ENCODE peak calls at places on chromosomes 13 and 19, in nine cellular contexts. One of them, this sample, is unnamed. For H3K27me3, the result is how much of the 10 kb centered on the place peaks cover.

GRCh38 chr13:50410921-50411712 is 395.9 kb downstream of the KCNRG start:
- DNase-seq in A673: peak
- DNase-seq in tibial nerve: no peak
- DNase-seq in lower lobe of right lung: no peak
- DNase-seq in bronchial epithelial cell: peak
- DNase-seq in CD4-positive, alpha-beta memory T cell: no peak
- DNase-seq in GM06990: no peak
- DNase-seq in brain microvascular endothelial cell: peak
- DNase-seq in right cardiac atrium: peak
- DNase-seq in this sample: no peak

GRCh38 chr13:98503175-98504028 is 73.5 kb downstream of the STK24 start:
- DNase-seq in A673: no peak
- DNase-seq in tibial nerve: no peak
- DNase-seq in lower lobe of right lung: no peak
- DNase-seq in bronchial epithelial cell: no peak
- DNase-seq in CD4-positive, alpha-beta memory T cell: no peak
- DNase-seq in GM06990: no peak
- DNase-seq in brain microvascular endothelial cell: no peak
- DNase-seq in right cardiac atrium: no peak
- DNase-seq in this sample: no peak

GRCh38 chr19:29029271-29029670 is 183.7 kb downstream of the UQCRFS1 start:
- DNase-seq in A673: no peak
- DNase-seq in tibial nerve: no peak
- DNase-seq in lower lobe of right lung: no peak
- DNase-seq in bronchial epithelial cell: no peak
- DNase-seq in CD4-positive, alpha-beta memory T cell: no peak
- DNase-seq in GM06990: no peak
- DNase-seq in brain microvascular endothelial cell: no peak
- DNase-seq in right cardiac atrium: no peak
- DNase-seq in this sample: no peak

GRCh38 chr19:10808937-10809655 is 26.9 kb downstream of the TMED1 start:
- DNase-seq in A673: no peak
- DNase-seq in tibial nerve: no peak
- DNase-seq in lower lobe of right lung: no peak
- DNase-seq in bronchial epithelial cell: peak
- DNase-seq in CD4-positive, alpha-beta memory T cell: peak
- DNase-seq in GM06990: no peak
- DNase-seq in brain microvascular endothelial cell: peak
- DNase-seq in right cardiac atrium: peak
- DNase-seq in this sample: no peak

GRCh38 chr13:46171223-46171622 is 10.8 kb downstream of the LCP1 start:
- DNase-seq in A673: no peak
- DNase-seq in tibial nerve: no peak
- DNase-seq in lower lobe of right lung: no peak
- DNase-seq in bronchial epithelial cell: no peak
- DNase-seq in CD4-positive, alpha-beta memory T cell: no peak
- DNase-seq in GM06990: no peak
- DNase-seq in brain microvascular endothelial cell: no peak
- DNase-seq in right cardiac atrium: no peak
- DNase-seq in this sample: no peak

GRCh38 chr13:79455331-79455730 is 25.6 kb upstream of the NDFIP2 start:
- DNase-seq in A673: no peak
- DNase-seq in tibial nerve: no peak
- DNase-seq in lower lobe of right lung: no peak
- DNase-seq in bronchial epithelial cell: no peak
- DNase-seq in CD4-positive, alpha-beta memory T cell: no peak
- DNase-seq in GM06990: no peak
- DNase-seq in brain microvascular endothelial cell: peak
- DNase-seq in right cardiac atrium: no peak
- DNase-seq in this sample: no peak

GRCh38 chr13:31588331-31588730 is 151.0 kb upstream of the RXFP2 start:
- DNase-seq in A673: no peak
- DNase-seq in tibial nerve: no peak
- DNase-seq in lower lobe of right lung: no peak
- DNase-seq in bronchial epithelial cell: no peak
- DNase-seq in CD4-positive, alpha-beta memory T cell: no peak
- DNase-seq in GM06990: no peak
- DNase-seq in brain microvascular endothelial cell: no peak
- DNase-seq in right cardiac atrium: no peak
- DNase-seq in this sample: no peak

GRCh38 chr13:29978211-29978610 is 127.8 kb upstream of the UBL3 start:
- DNase-seq in A673: no peak
- DNase-seq in tibial nerve: no peak
- DNase-seq in lower lobe of right lung: no peak
- DNase-seq in bronchial epithelial cell: peak
- DNase-seq in CD4-positive, alpha-beta memory T cell: no peak
- DNase-seq in GM06990: no peak
- DNase-seq in brain microvascular endothelial cell: no peak
- DNase-seq in right cardiac atrium: no peak
- DNase-seq in this sample: no peak

GRCh38 chr13:33235078-33235477 is 50.5 kb downstream of the STARD13 start:
- DNase-seq in A673: no peak
- DNase-seq in tibial nerve: no peak
- DNase-seq in lower lobe of right lung: no peak
- DNase-seq in bronchial epithelial cell: no peak
- DNase-seq in CD4-positive, alpha-beta memory T cell: no peak
- DNase-seq in GM06990: no peak
- DNase-seq in brain microvascular endothelial cell: peak
- DNase-seq in right cardiac atrium: no peak
- DNase-seq in this sample: no peak

GRCh38 chr13:39684531-39685137 is 29.2 kb downstream of the COG6 start:
- DNase-seq in A673: peak
- DNase-seq in tibial nerve: no peak
- DNase-seq in lower lobe of right lung: no peak
- DNase-seq in bronchial epithelial cell: peak
- DNase-seq in CD4-positive, alpha-beta memory T cell: peak
- DNase-seq in GM06990: peak
- DNase-seq in brain microvascular endothelial cell: no peak
- DNase-seq in right cardiac atrium: no peak
- DNase-seq in this sample: no peak

GRCh38 chr19:35303357-35303915 is 11.5 kb downstream of the MAG start:
- DNase-seq in A673: no peak
- DNase-seq in tibial nerve: no peak
- DNase-seq in lower lobe of right lung: no peak
- DNase-seq in bronchial epithelial cell: no peak
- DNase-seq in CD4-positive, alpha-beta memory T cell: no peak
- DNase-seq in GM06990: no peak
- DNase-seq in brain microvascular endothelial cell: no peak
- DNase-seq in right cardiac atrium: peak
- DNase-seq in this sample: no peak

GRCh38 chr13:101979825-101980224 is 422.0 kb downstream of the FGF14 start:
- DNase-seq in A673: peak
- DNase-seq in tibial nerve: no peak
- DNase-seq in lower lobe of right lung: no peak
- DNase-seq in bronchial epithelial cell: no peak
- DNase-seq in CD4-positive, alpha-beta memory T cell: no peak
- DNase-seq in GM06990: no peak
- DNase-seq in brain microvascular endothelial cell: no peak
- DNase-seq in right cardiac atrium: no peak
- DNase-seq in this sample: no peak

GRCh38 chr13:45335397-45336024 is 5.5 kb downstream of the TPT1 start:
- DNase-seq in A673: no peak
- DNase-seq in tibial nerve: no peak
- DNase-seq in lower lobe of right lung: no peak
- DNase-seq in bronchial epithelial cell: no peak
- DNase-seq in CD4-positive, alpha-beta memory T cell: no peak
- DNase-seq in GM06990: no peak
- DNase-seq in brain microvascular endothelial cell: no peak
- DNase-seq in right cardiac atrium: no peak
- DNase-seq in this sample: no peak

GRCh38 chr19:31260171-31260933 is 88.9 kb downstream of the TSHZ3 start:
- DNase-seq in A673: no peak
- DNase-seq in tibial nerve: no peak
- DNase-seq in lower lobe of right lung: no peak
- DNase-seq in bronchial epithelial cell: no peak
- DNase-seq in CD4-positive, alpha-beta memory T cell: no peak
- DNase-seq in GM06990: no peak
- DNase-seq in brain microvascular endothelial cell: no peak
- DNase-seq in right cardiac atrium: no peak
- DNase-seq in this sample: no peak

GRCh38 chr13:25051065-25051464 is 44.9 kb upstream of the PABPC3 start:
- DNase-seq in A673: no peak
- DNase-seq in tibial nerve: no peak
- DNase-seq in lower lobe of right lung: no peak
- DNase-seq in bronchial epithelial cell: no peak
- DNase-seq in CD4-positive, alpha-beta memory T cell: no peak
- DNase-seq in GM06990: no peak
- DNase-seq in brain microvascular endothelial cell: no peak
- DNase-seq in right cardiac atrium: no peak
- DNase-seq in this sample: no peak

GRCh38 chr13:25046274-25046984 is 49.5 kb upstream of the PABPC3 start:
- DNase-seq in A673: peak
- DNase-seq in tibial nerve: no peak
- DNase-seq in lower lobe of right lung: no peak
- DNase-seq in bronchial epithelial cell: no peak
- DNase-seq in CD4-positive, alpha-beta memory T cell: no peak
- DNase-seq in GM06990: no peak
- DNase-seq in brain microvascular endothelial cell: no peak
- DNase-seq in right cardiac atrium: no peak
- DNase-seq in this sample: no peak

GRCh38 chr13:25044071-25044470 is 51.9 kb upstream of the PABPC3 start:
- DNase-seq in A673: no peak
- DNase-seq in tibial nerve: no peak
- DNase-seq in lower lobe of right lung: no peak
- DNase-seq in bronchial epithelial cell: no peak
- DNase-seq in CD4-positive, alpha-beta memory T cell: no peak
- DNase-seq in GM06990: no peak
- DNase-seq in brain microvascular endothelial cell: no peak
- DNase-seq in right cardiac atrium: no peak
- DNase-seq in this sample: no peak

GRCh38 chr13:25042141-25042540 is 53.8 kb upstream of the PABPC3 start:
- DNase-seq in A673: no peak
- DNase-seq in tibial nerve: no peak
- DNase-seq in lower lobe of right lung: no peak
- DNase-seq in bronchial epithelial cell: no peak
- DNase-seq in CD4-positive, alpha-beta memory T cell: no peak
- DNase-seq in GM06990: no peak
- DNase-seq in brain microvascular endothelial cell: no peak
- DNase-seq in right cardiac atrium: no peak
- DNase-seq in this sample: no peak

DNA sequence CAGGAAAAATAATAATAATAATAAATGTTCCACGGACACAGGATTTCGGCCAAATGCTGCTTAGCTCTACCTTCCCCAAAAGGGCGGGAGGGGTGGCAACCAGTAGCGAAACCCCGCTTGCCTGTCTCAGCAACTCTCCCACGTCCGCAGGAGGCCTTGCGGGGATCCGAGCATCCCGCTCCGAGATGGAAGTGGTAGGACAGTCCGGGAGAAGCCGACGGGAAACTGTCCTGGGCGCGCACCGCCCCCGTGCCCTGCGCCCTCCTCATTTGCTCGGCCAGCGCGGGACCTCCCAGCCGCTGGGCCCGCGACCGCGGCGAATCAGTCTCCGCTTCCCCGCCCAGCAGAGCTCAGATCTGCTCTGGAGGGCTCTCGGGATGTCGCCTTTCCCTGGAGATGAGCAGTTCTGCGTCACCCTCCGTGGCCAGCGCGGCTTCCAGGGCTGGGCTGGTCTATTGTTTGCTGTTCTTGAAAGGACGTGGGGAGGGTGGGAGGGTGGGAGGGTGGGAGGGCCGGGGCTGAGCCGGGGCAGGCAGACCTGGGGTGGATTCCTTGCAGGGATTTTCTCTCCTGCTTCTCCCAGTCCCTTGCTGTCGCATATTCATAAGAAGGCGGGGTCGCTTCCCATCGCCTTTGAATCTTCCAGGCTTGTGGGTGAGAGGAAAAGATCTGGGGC is 48.8 kb upstream of the PABPC3 start:
- DNase-seq in A673: peak
- DNase-seq in tibial nerve: no peak
- DNase-seq in lower lobe of right lung: no peak
- DNase-seq in bronchial epithelial cell: peak
- DNase-seq in CD4-positive, alpha-beta memory T cell: no peak
- DNase-seq in GM06990: no peak
- DNase-seq in brain microvascular endothelial cell: peak
- DNase-seq in right cardiac atrium: no peak
- DNase-seq in this sample: no peak
- H3K27me3 ChIP-seq in A673: under half
- H3K27me3 ChIP-seq in tibial nerve: under half
- H3K27me3 ChIP-seq in lower lobe of right lung: half or more
- H3K27me3 ChIP-seq in bronchial epithelial cell: under half
- H3K27me3 ChIP-seq in CD4-positive, alpha-beta memory T cell: under half
- H3K27me3 ChIP-seq in GM06990: under half
- H3K27me3 ChIP-seq in brain microvascular endothelial cell: under half
- H3K27me3 ChIP-seq in right cardiac atrium: under half
- H3K27me3 ChIP-seq in this sample: under half

DNA sequence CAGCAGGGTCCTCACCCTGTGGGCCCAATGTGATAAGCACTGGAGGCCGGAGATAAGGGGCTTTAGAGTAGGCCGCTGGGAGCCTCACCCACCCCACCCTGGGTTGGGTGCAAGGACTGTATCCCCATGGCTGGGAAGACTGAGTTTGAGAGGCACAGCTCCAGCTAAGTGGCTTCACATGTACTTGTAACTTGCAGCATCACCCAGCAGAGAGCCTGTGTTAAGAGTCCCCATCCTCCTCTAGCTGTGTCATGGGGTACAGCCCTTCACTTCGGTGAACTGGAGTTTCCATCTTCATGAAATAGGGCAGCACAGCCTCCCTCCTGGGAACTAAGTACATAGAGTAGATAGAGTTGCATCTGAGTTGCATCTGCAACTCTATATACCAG is 1.3 kb downstream of the PRDX2 start:
- DNase-seq in A673: no peak
- DNase-seq in tibial nerve: no peak
- DNase-seq in lower lobe of right lung: no peak
- DNase-seq in bronchial epithelial cell: no peak
- DNase-seq in CD4-positive, alpha-beta memory T cell: no peak
- DNase-seq in GM06990: no peak
- DNase-seq in brain microvascular endothelial cell: no peak
- DNase-seq in right cardiac atrium: no peak
- DNase-seq in this sample: no peak
- H3K4me3 ChIP-seq in A673: peak
- H3K4me3 ChIP-seq in tibial nerve: no peak
- H3K4me3 ChIP-seq in lower lobe of right lung: peak
- H3K4me3 ChIP-seq in bronchial epithelial cell: no peak
- H3K4me3 ChIP-seq in CD4-positive, alpha-beta memory T cell: peak
- H3K4me3 ChIP-seq in GM06990: no peak
- H3K4me3 ChIP-seq in brain microvascular endothelial cell: no peak
- H3K4me3 ChIP-seq in right cardiac atrium: no peak
- H3K4me3 ChIP-seq in this sample: peak

GRCh38 chr19:12838893-12839656 is 760 bp downstream of the MAST1 start:
- DNase-seq in A673: no peak
- DNase-seq in tibial nerve: no peak
- DNase-seq in lower lobe of right lung: no peak
- DNase-seq in bronchial epithelial cell: no peak
- DNase-seq in CD4-positive, alpha-beta memory T cell: peak
- DNase-seq in GM06990: no peak
- DNase-seq in brain microvascular endothelial cell: no peak
- DNase-seq in right cardiac atrium: no peak
- DNase-seq in this sample: peak
- H3K27me3 ChIP-seq in A673: under half
- H3K27me3 ChIP-seq in tibial nerve: under half
- H3K27me3 ChIP-seq in lower lobe of right lung: half or more
- H3K27me3 ChIP-seq in bronchial epithelial cell: under half
- H3K27me3 ChIP-seq in CD4-positive, alpha-beta memory T cell: half or more
- H3K27me3 ChIP-seq in GM06990: under half
- H3K27me3 ChIP-seq in brain microvascular endothelial cell: half or more
- H3K27me3 ChIP-seq in right cardiac atrium: under half
- H3K27me3 ChIP-seq in this sample: under half

DNA sequence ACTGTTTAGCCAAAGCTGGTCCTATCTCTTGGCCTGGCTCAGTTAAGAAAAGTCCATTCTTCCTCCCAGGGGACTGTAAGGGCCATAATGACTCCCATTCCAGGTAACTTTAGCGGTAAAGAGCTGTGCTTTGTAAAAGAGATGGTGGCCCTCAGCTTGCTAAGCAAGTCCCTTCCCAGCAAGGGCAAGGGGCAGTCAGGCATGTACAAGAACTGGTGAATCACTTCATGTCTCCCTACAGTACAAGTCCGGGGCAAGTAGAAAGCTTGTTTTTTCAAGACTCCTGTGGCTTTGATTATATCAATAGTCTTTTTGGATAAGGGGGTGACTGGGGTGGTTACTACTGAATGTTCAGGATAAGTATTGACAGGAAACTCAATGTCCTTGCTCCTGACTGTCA is 88.9 kb downstream of the SLC25A15 start:
- DNase-seq in A673: no peak
- DNase-seq in tibial nerve: no peak
- DNase-seq in lower lobe of right lung: no peak
- DNase-seq in bronchial epithelial cell: peak
- DNase-seq in CD4-positive, alpha-beta memory T cell: no peak
- DNase-seq in GM06990: no peak
- DNase-seq in brain microvascular endothelial cell: peak
- DNase-seq in right cardiac atrium: no peak
- DNase-seq in this sample: no peak
- H3K4me3 ChIP-seq in A673: no peak
- H3K4me3 ChIP-seq in tibial nerve: no peak
- H3K4me3 ChIP-seq in lower lobe of right lung: no peak
- H3K4me3 ChIP-seq in bronchial epithelial cell: no peak
- H3K4me3 ChIP-seq in CD4-positive, alpha-beta memory T cell: no peak
- H3K4me3 ChIP-seq in GM06990: no peak
- H3K4me3 ChIP-seq in brain microvascular endothelial cell: no peak
- H3K4me3 ChIP-seq in right cardiac atrium: no peak
- H3K4me3 ChIP-seq in this sample: no peak